ENCODE peak calls at places on chromosomes 12 and 14, in five cellular contexts. R, Y, Z, T and I are unnamed samples.

GRCh38 chr14:101716077-101716950 is 45.2 kb upstream of the PPP2R5C start:
- DNase-seq in Z (peak; percentile 42), T (no peak), Y (no peak), R (no peak), I (no peak)

GRCh38 chr12:63966603-63966975 is 122.1 kb downstream of the SRGAP1 start:
- DNase-seq in R (no peak), Y (no peak), T (no peak), Z (no peak), I (no peak)

GRCh38 chr12:50390284-50390683 is 6.1 kb downstream of the FAM186A start:
- DNase-seq in Y (no peak), Z (no peak), T (peak; percentile 92), R (no peak), I (no peak)

GRCh38 chr14:62897057-62897456 is 148.2 kb downstream of the KCNH5 start:
- DNase-seq in Y (no peak), Z (no peak), T (peak; percentile 41), R (no peak), I (no peak)

GRCh38 chr12:53973093-53974042 is at the start of gene HOXC11:
- DNase-seq in T (no peak), R (no peak), Y (no peak), Z (no peak), I (no peak)

GRCh38 chr14:77177623-77178185 is 3.9 kb upstream of the TMEM63C start:
- DNase-seq in Y (no peak), R (no peak), Z (no peak), T (peak; percentile 19), I (no peak)

GRCh38 chr14:63436286-63437098 is 106.7 kb downstream of the PPP2R5E start:
- DNase-seq in R (no peak), Y (no peak), Z (no peak), T (no peak), I (no peak)

GRCh38 chr12:104958009-104958945 is at the start of gene SLC41A2:
- DNase-seq in Z (peak; percentile 79), R (peak; percentile 87), Y (peak; percentile 79), T (peak; percentile 96), I (peak; percentile 90)

GRCh38 chr12:8226355-8226754 is 1.1 kb downstream of the FAM90A1 start:
- DNase-seq in Z (peak; percentile 36), R (no peak), T (no peak), Y (no peak), I (no peak)

GRCh38 chr14:42057176-42057575 is 450.5 kb downstream of the LRFN5 start:
- DNase-seq in T (peak; percentile 16), Y (no peak), Z (no peak), R (no peak), I (no peak)

GRCh38 chr12:120361506-120362208 is 7.3 kb downstream of the MSI1 start:
- DNase-seq in Y (no peak), T (peak; percentile 67), Z (no peak), R (peak; percentile 78), I (no peak)

GRCh38 chr12:120359159-120359527 is 9.8 kb downstream of the MSI1 start:
- DNase-seq in Z (no peak), Y (no peak), T (no peak), R (no peak), I (no peak)

GRCh38 chr12:120356567-120357030 is 12.4 kb downstream of the MSI1 start:
- DNase-seq in Y (peak; percentile 71), T (peak; percentile 90), R (peak; percentile 83), Z (peak; percentile 83), I (peak; percentile 59)

GRCh38 chr12:120357104-120357503 is 11.9 kb downstream of the MSI1 start:
- DNase-seq in Y (no peak), T (no peak), R (no peak), Z (no peak), I (no peak)

DNA sequence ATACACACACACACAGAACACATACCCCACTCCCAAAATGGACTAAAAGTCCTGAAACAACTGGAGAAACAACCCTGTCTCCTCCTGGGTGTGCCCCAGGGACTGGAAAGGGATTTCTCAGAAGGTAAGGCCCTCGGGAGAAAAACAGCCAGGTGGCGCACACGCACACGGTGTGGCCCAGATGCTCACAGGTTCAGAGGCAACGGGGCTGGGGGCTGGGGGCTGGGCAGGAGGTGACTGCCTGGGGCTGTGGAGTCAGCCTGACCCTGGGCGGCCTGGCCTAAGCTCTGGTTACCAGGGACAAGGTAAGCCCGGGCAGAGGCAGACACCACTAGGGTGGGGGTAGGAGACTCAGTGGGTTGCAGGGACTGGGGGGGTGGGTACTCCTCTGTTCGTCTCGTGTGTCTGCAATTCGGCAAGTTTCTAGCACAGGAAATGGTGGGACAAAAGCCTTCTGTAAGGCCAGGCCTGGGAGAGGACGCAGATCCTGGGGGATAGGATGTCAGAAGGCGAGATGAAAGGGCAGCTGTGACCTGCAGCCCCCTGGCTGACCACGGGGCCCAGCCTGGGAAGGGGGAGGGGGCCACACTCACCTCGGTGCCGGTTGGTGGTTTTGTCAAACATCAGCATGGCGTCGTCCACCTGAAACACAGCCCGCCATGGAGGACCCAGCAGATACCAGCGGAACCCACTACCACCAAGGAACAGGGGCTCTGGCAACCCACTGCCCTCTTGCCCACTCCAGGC is 10.4 kb downstream of the MSI1 start:
- DNase-seq in T (no peak), R (no peak), Y (no peak), Z (no peak), I (no peak)
- TF ChIP-seq CTCF in T (no peak), R (no peak), Y (no peak), Z (no peak), I (no peak)

DNA sequence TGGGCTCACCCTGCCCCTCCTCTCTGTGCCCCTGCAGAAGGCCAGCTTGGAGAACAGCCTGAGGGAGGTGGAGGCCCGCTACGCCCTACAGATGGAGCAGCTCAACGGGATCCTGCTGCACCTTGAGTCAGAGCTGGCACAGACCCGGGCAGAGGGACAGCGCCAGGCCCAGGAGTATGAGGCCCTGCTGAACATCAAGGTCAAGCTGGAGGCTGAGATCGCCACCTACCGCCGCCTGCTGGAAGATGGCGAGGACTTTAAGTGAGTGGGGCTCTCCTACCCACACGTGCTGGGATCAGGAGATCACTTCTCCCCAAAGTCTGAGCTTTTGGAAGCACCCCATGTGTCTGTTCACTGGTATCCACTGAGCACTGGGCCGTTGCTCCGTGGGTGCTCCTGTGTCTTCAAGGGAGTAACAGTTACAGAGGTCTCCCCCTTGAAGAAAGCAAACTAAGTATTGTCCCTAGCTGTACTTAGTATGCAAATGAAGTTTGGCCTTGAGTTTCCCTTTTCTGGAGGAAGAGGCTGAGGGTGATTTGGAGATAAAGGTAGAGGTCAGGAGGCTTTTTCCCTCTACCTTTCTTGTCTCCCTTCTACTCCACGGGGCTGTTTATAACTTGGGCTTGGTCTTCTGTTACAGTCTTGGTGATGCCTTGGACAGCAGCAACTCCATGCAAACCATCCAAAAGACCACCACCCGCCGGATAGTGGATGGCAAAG is 3.3 kb downstream of the KRT18 start:
- DNase-seq in Y (no peak), R (no peak), Z (no peak), T (no peak), I (no peak)
- TF ChIP-seq CTCF in Y (no peak), R (no peak), Z (no peak), T (no peak), I (no peak)

GRCh38 chr12:14989790-14990189 is 16.9 kb downstream of the PDE6H start:
- DNase-seq in R (no peak), Z (no peak), T (no peak), Y (no peak), I (no peak)
- TF ChIP-seq CTCF in R (no peak), Z (no peak), T (no peak), Y (no peak), I (no peak)

GRCh38 chr14:100383727-100384158 is 60.6 kb downstream of the SLC25A47 start:
- DNase-seq in T (peak; percentile 55), Z (peak; percentile 79), R (peak; percentile 77), Y (peak; percentile 63), I (peak; percentile 41)
- TF ChIP-seq CTCF in T (peak; percentile 85), Z (peak; percentile 82), R (peak; percentile 81), Y (peak; percentile 83), I (no peak)

GRCh38 chr14:100384819-100385813 is 62.0 kb downstream of the SLC25A47 start:
- DNase-seq in R (no peak), Y (no peak), Z (no peak), T (peak; percentile 76), I (no peak)
- TF ChIP-seq CTCF in R (peak; percentile 37), Y (no peak), Z (no peak), T (peak; percentile 59), I (no peak)